ENCODE peak calls at places on chromosomes 3 and 15, in ten cellular contexts. J is GM12864, X is brain microvascular endothelial cell, Z is Peyer's patch, L is nephron progenitor cell, E is prostate gland, U is type B pancreatic cell, M is fibroblast of pulmonary artery, A is PC-3, Q is neural crest cell. T is an unnamed sample.
A peak's percentile ranks its signal among the peaks of the same experiment; 100 is the strongest.

GRCh38 chr3:5657109-5657508 is 469.6 kb downstream of the EDEM1 start:
- DNase-seq in X (no peak), E (no peak), J (no peak), Q (no peak), A (no peak), M (no peak), Z (no peak), U (no peak), L (no peak), T (no peak)

GRCh38 chr3:190671658-190672057 is 157.8 kb downstream of the IL1RAP start:
- DNase-seq in U (no peak), J (no peak), E (no peak), A (peak; percentile 19), L (no peak), X (peak; percentile 24), Q (no peak), Z (no peak), M (peak; percentile 43), T (no peak)

GRCh38 chr3:133468251-133468721 is 68.4 kb downstream of the BFSP2 start:
- DNase-seq in M (no peak), Z (no peak), E (no peak), U (no peak), L (no peak), X (peak; percentile 24), J (no peak), A (no peak), Q (no peak), T (peak; percentile 33)

GRCh38 chr15:70420421-70421196 is 322.9 kb upstream of the TLE3 start:
- DNase-seq in Z (no peak), M (no peak), E (no peak), U (no peak), J (no peak), L (peak; percentile 31), Q (peak; percentile 20), A (no peak), X (no peak), T (no peak)

GRCh38 chr3:170809975-170810357 is 60.0 kb downstream of the RPL22L1 start:
- DNase-seq in Q (no peak), M (peak; percentile 52), E (no peak), Z (no peak), J (no peak), X (peak; percentile 5), A (peak; percentile 84), U (no peak), L (no peak), T (no peak)

GRCh38 chr3:21059409-21059808 is 691.6 kb downstream of the ZNF385D start:
- DNase-seq in J (no peak), Z (no peak), X (no peak), A (no peak), E (no peak), Q (no peak), L (no peak), U (no peak), M (peak; percentile 7), T (no peak)

GRCh38 chr3:183210862-183211341 is 42.2 kb upstream of the B3GNT5 start:
- DNase-seq in M (no peak), X (no peak), E (no peak), Q (no peak), J (no peak), L (no peak), A (peak; percentile 36), U (no peak), Z (no peak), T (no peak)

GRCh38 chr3:149299938-149300791 is 33.3 kb downstream of the TM4SF18 start:
- DNase-seq in L (no peak), E (peak; percentile 61), X (peak; percentile 93), Q (no peak), A (peak; percentile 98), J (peak; percentile 15), Z (peak; percentile 59), M (peak; percentile 92), U (no peak), T (no peak)

GRCh38 chr3:130892759-130893239 is 1.1 kb upstream of the ATP2C1 start:
- DNase-seq in U (no peak), J (peak; percentile 63), A (peak; percentile 70), M (peak; percentile 87), L (peak; percentile 47), Q (peak; percentile 52), Z (peak; percentile 88), E (peak; percentile 83), X (peak; percentile 76), T (peak; percentile 79)

GRCh38 chr3:160226026-160226739 is 961 bp downstream of the C3orf80 start:
- DNase-seq in Q (peak; percentile 20), L (peak; percentile 68), X (no peak), E (no peak), M (no peak), Z (no peak), U (no peak), A (no peak), J (no peak), T (peak; percentile 60)

GRCh38 chr3:42999212-42999611 is 20.1 kb downstream of the GASK1A start:
- DNase-seq in J (no peak), M (peak; percentile 28), A (no peak), Q (no peak), U (no peak), L (no peak), E (no peak), X (no peak), Z (no peak), T (no peak)

GRCh38 chr3:46447535-46447934 is 17.2 kb downstream of the LTF start:
- DNase-seq in Z (no peak), X (no peak), L (no peak), Q (no peak), A (no peak), E (no peak), J (no peak), U (no peak), M (no peak), T (no peak)

GRCh38 chr3:133486658-133487057 is 86.8 kb downstream of the BFSP2 start:
- DNase-seq in U (no peak), E (no peak), J (no peak), L (no peak), Z (no peak), Q (no peak), M (no peak), A (no peak), X (no peak), T (no peak)

GRCh38 chr3:33278106-33278672 is 947 bp downstream of the FBXL2 start:
- DNase-seq in A (peak; percentile 20), U (no peak), Q (no peak), M (peak; percentile 8), E (no peak), X (peak; percentile 1), Z (no peak), J (no peak), L (no peak), T (no peak)

GRCh38 chr15:94297543-94297942 is 66.2 kb downstream of the MCTP2 start:
- DNase-seq in U (no peak), J (no peak), Q (no peak), A (no peak), Z (no peak), M (no peak), E (no peak), L (no peak), X (no peak), T (peak; percentile 11)

GRCh38 chr3:87792532-87793321 is 266.1 kb downstream of the CGGBP1 start:
- DNase-seq in M (no peak), L (peak; percentile 77), Z (no peak), A (peak; percentile 7), J (no peak), E (no peak), X (peak; percentile 33), U (peak; percentile 68), Q (peak; percentile 26), T (no peak)
- TF ChIP-seq CTCF in M (no peak), L (peak; percentile 33), Z (no peak), A (peak; percentile 21), J (no peak), E (no peak), X (no peak), U (peak; percentile 48), Q (peak; percentile 23), T (no peak)

GRCh38 chr15:80058851-80059785 is at the start of gene ZFAND6:
- DNase-seq in Q (peak; percentile 96), J (peak; percentile 83), E (peak; percentile 97), L (peak; percentile 98), X (peak; percentile 90), M (peak; percentile 91), U (peak; percentile 96), Z (peak; percentile 98), A (peak; percentile 96), T (peak; percentile 96)
- TF ChIP-seq CTCF in Q (no peak), J (peak; percentile 15), E (peak; percentile 13), L (no peak), X (peak; percentile 12), M (no peak), U (no peak), Z (no peak), A (no peak), T (no peak)

GRCh38 chr3:169607909-169608308 is 55.6 kb downstream of the MECOM start:
- DNase-seq in M (no peak), U (no peak), A (no peak), J (no peak), X (no peak), Q (no peak), E (no peak), Z (no peak), L (peak; percentile 31), T (no peak)

GRCh38 chr3:169604118-169604517 is 59.4 kb downstream of the MECOM start:
- DNase-seq in E (no peak), L (no peak), Z (no peak), M (peak; percentile 24), X (no peak), J (no peak), A (no peak), Q (no peak), U (no peak), T (no peak)

GRCh38 chr3:169602482-169602881 is 61.0 kb downstream of the MECOM start:
- DNase-seq in A (no peak), X (no peak), L (no peak), E (no peak), J (no peak), Q (no peak), M (no peak), Z (no peak), U (no peak), T (no peak)

GRCh38 chr3:169603661-169604060 is 59.9 kb downstream of the MECOM start:
- DNase-seq in U (no peak), J (no peak), A (peak; percentile 58), X (no peak), E (no peak), Q (no peak), L (no peak), M (peak; percentile 30), Z (no peak), T (no peak)

DNA sequence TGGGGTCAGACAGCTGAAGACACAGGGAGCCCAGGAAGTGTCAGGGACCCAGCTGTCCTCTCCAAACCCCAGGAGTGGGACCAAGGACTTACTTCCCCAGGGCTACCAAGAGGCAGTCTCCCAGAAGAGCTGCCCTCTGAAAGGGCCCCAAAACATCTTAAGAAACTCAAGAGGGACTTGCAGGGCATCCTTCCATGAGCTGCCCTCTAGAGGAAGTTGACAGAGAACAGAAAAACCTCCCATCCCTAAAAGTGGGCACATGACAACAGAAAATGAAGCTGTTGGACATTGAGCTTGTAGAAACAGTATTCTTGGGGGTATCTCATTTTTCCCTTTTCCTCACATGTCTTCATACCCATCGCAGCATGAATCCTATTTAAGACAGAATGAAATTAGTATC is 58.9 kb downstream of the MECOM start:
- DNase-seq in X (no peak), A (peak; percentile 40), U (no peak), M (peak; percentile 42), Q (no peak), L (no peak), J (no peak), E (no peak), Z (no peak), T (no peak)
- TF ChIP-seq CTCF in X (peak; percentile 54), A (peak; percentile 60), U (no peak), M (peak; percentile 46), Q (no peak), L (peak; percentile 10), J (peak; percentile 42), E (no peak), Z (no peak), T (no peak)

GRCh38 chr15:68316061-68316804 is 38.7 kb downstream of the FEM1B start:
- DNase-seq in U (peak; percentile 66), L (peak; percentile 38), Q (peak; percentile 34), A (peak; percentile 20), E (no peak), X (no peak), Z (peak; percentile 46), M (peak; percentile 28), J (no peak), T (no peak)
- TF ChIP-seq CTCF in U (peak; percentile 62), L (peak; percentile 29), Q (peak; percentile 50), A (peak; percentile 62), E (no peak), X (peak; percentile 73), Z (peak; percentile 36), M (peak; percentile 59), J (peak; percentile 53), T (peak; percentile 36)

T was measured in GM20000.